ENCODE peak calls at places on chromosomes 1 and 21, in six cellular contexts. U is CD8-positive, alpha-beta T cell; R is IMR-90; N is mesendoderm; Z is adrenal gland; W is HCT116. F is an unnamed sample. For H3K4me1, the result is how much of the 10 kb centered on the place peaks cover.

GRCh38 chr1:227450489-227450888 is 112.9 kb upstream of the ZNF678 start:
- DNase-seq in R (no peak), Z (no peak), N (no peak), U (no peak), W (no peak), F (no peak)

GRCh38 chr1:37056201-37056764 is 22.0 kb upstream of the GRIK3 start:
- DNase-seq in Z (no peak), U (no peak), R (no peak), N (peak), W (no peak), F (no peak)

GRCh38 chr1:156727914-156728598 is at the start of gene METTL25B:
- DNase-seq in N (peak), U (no peak), R (peak), W (no peak), Z (peak), F (peak)

GRCh38 chr1:99230695-99231094 is 33.6 kb upstream of the PLPPR4 start:
- DNase-seq in N (no peak), R (no peak), Z (no peak), U (no peak), W (no peak), F (no peak)

GRCh38 chr1:89821322-89822108 is 683 bp downstream of the LRRC8D start:
- DNase-seq in U (peak), N (peak), W (no peak), R (peak), Z (peak), F (peak)

GRCh38 chr1:33001282-33001681 is 35.4 kb downstream of the AK2 start:
- DNase-seq in U (no peak), W (no peak), R (no peak), Z (no peak), N (no peak), F (no peak)

GRCh38 chr21:45636921-45637646 is 6.4 kb upstream of the PCBP3 start:
- DNase-seq in Z (no peak), U (no peak), W (no peak), R (no peak), N (no peak), F (no peak)

GRCh38 chr1:56330400-56331026 is 248.8 kb downstream of the PLPP3 start:
- DNase-seq in Z (no peak), N (peak), U (no peak), R (peak), W (no peak), F (peak)

GRCh38 chr21:34983680-34984086 is 65.4 kb downstream of the RUNX1 start:
- DNase-seq in U (no peak), N (no peak), R (peak), W (no peak), Z (peak), F (no peak)

GRCh38 chr1:166544561-166544960 is 294.7 kb upstream of the POGK start:
- DNase-seq in W (no peak), Z (no peak), U (no peak), N (no peak), R (no peak), F (no peak)

GRCh38 chr1:89580036-89580435 is 52.9 kb upstream of the LRRC8C start:
- DNase-seq in U (no peak), Z (no peak), R (no peak), W (no peak), N (no peak), F (no peak)

GRCh38 chr1:1080951-1081310 is 6.8 kb upstream of the RNF223 start:
- DNase-seq in Z (no peak), N (peak), W (no peak), R (no peak), U (no peak), F (no peak)

GRCh38 chr1:109719337-109719837 is 7.3 kb downstream of the GSTM5 start:
- DNase-seq in U (no peak), Z (no peak), R (peak), N (no peak), W (no peak), F (peak)

GRCh38 chr1:160410412-160411005 is 10.1 kb downstream of the VANGL2 start:
- DNase-seq in Z (no peak), R (no peak), N (peak), U (no peak), W (no peak), F (peak)

GRCh38 chr1:63651110-63651776 is 58.0 kb downstream of the PGM1 start:
- DNase-seq in R (peak), Z (no peak), N (no peak), W (no peak), U (no peak), F (peak)

GRCh38 chr21:25564349-25564948 is 42.8 kb downstream of the MRPL39 start:
- DNase-seq in R (no peak), N (no peak), Z (no peak), U (no peak), W (no peak), F (no peak)

GRCh38 chr1:222777977-222778376 is 36.9 kb upstream of the DISP1 start:
- DNase-seq in R (peak), Z (no peak), N (no peak), W (no peak), U (no peak), F (peak)

GRCh38 chr21:34949499-34949898 is 99.6 kb downstream of the RUNX1 start:
- DNase-seq in N (no peak), W (no peak), Z (no peak), R (no peak), U (no peak), F (no peak)

GRCh38 chr1:114035304-114035700 is 56.0 kb downstream of the OLFML3 start:
- DNase-seq in U (no peak), W (no peak), Z (no peak), N (no peak), R (no peak), F (no peak)

GRCh38 chr1:114033961-114034360 is 54.7 kb downstream of the OLFML3 start:
- DNase-seq in W (no peak), R (no peak), N (no peak), U (no peak), Z (no peak), F (no peak)

GRCh38 chr1:114033219-114033706 is 54.0 kb downstream of the OLFML3 start:
- DNase-seq in W (peak), R (no peak), Z (peak), N (peak), U (no peak), F (peak)

GRCh38 chr1:114034561-114035303 is 55.5 kb downstream of the OLFML3 start:
- DNase-seq in N (no peak), W (no peak), Z (no peak), U (no peak), R (no peak), F (no peak)

GRCh38 chr1:114032271-114033218 is 53.3 kb downstream of the OLFML3 start:
- DNase-seq in W (no peak), U (no peak), N (peak), Z (peak), R (peak), F (no peak)
- H3K4me3 ChIP-seq in W (no peak), U (no peak), N (peak), Z (no peak), R (no peak), F (no peak)

GRCh38 chr1:111732718-111733117 is 6.5 kb downstream of the INKA2 start:
- DNase-seq in Z (no peak), R (no peak), U (no peak), N (no peak), W (no peak), F (no peak)
- H3K4me1 ChIP-seq in Z (under half), R (under half), U (under half), N (under half), W (under half), F (under half)

DNA sequence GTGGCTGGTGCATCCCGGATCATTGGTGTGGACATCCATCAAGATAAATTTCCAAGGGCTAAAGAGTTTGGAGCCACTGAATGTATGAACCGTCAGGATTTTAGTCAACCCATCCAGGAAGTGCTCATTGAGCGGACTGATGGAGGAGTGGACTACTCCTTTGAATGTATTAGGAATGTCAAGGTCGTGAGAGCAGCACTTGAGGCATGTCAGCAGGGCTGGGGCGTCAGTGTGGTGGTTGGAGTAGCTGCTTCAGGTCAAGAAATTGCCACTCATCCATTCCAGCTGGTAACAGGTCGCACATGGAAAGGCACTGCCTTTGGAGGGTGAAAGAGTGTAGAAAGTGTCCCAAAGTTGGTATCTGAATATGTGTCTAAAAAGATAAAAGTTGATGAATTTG is 79.1 kb downstream of the FMN2 start:
- DNase-seq in W (no peak), Z (no peak), N (no peak), U (no peak), R (no peak), F (no peak)
- H3K4me3 ChIP-seq in W (no peak), Z (no peak), N (no peak), U (no peak), R (no peak), F (no peak)

DNA sequence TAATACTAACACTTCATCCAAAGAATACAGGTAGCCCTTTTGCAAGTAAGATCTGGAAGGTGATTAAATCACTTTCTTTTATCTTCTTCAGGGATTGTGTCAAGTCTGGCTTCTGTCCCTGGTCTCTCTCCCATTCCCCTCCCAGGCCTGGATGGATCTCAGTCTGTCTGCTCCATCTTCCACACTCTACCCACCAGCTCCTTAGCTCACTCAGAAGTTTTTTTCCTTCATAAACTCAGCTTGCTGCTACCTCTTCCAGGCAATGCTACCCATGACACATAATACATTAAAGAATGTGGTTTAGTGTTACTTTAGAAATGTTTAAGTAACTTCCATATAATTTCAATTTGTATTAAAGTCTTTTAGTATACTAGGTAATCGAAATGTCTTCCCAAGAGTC is 133.1 kb downstream of the AKT3 start:
- DNase-seq in U (no peak), Z (no peak), R (peak), W (no peak), N (peak), F (no peak)
- H3K4me1 ChIP-seq in U (under half), Z (under half), R (under half), W (under half), N (under half), F (under half)

GRCh38 chr1:44613932-44614331 is 60.3 kb downstream of the TMEM53 start:
- DNase-seq in R (no peak), W (no peak), N (peak), Z (no peak), U (no peak), F (no peak)
- H3K4me3 ChIP-seq in R (no peak), W (no peak), N (no peak), Z (no peak), U (no peak), F (no peak)

GRCh38 chr1:54371038-54371935 is 34.9 kb downstream of the SSBP3 start:
- DNase-seq in U (no peak), W (no peak), N (no peak), R (no peak), Z (peak), F (no peak)
- H3K4me1 ChIP-seq in U (under half), W (under half), N (under half), R (under half), Z (under half), F (half or more)

GRCh38 chr21:37074546-37074945 is 1.5 kb downstream of the TTC3 start:
- DNase-seq in Z (no peak), N (no peak), R (no peak), U (no peak), W (no peak), F (no peak)
- H3K4me3 ChIP-seq in Z (no peak), N (no peak), R (peak), U (peak), W (peak), F (peak)

DNA sequence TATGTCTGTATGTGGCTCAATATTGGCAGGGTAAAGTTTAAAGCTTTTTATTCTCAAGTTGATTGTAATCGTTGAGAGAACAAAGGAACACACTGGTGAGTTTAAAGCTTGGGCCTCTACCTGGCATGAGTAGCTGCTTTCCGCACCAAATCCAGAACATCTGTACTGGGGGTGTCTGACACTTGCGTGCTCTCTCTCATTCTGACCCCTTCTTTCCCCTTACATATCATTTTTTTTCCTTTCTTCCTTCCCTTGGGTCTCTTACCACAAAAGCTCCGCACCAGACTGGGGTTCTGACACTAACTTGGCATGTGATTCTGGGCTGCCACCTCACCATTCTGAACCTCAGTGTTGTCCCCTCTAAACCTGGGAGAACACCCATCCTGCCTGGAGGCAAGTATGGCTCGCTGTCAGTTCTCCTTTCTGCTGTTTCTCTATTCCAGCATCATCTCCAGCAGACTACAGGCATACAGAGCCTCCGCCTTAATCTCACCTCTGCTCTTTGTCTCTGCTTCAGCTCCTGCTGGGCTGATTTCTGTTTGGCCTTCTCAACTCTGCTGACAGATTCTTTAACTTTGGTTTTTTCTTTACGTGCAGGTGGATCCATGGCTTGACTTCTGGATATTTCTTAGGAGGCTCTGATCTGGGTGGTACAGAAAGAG is 853 bp upstream of the ERMAP start:
- DNase-seq in R (peak), W (no peak), U (no peak), N (peak), Z (peak), F (peak)
- H3K4me1 ChIP-seq in R (under half), W (under half), U (under half), N (under half), Z (under half), F (under half)

F was measured in cardiac muscle cell.